ENCODE peak calls at places on chromosomes 2 and 18, in seven cellular contexts. F is H1, B is breast epithelium, P is cardiac fibroblast, H is neural crest cell, X is astrocyte of the cerebellum, I is GM13976. M is an unnamed sample.

GRCh38 chr2:11101430-11101829 is 53.8 kb upstream of the SLC66A3 start:
- DNase-seq in F (no peak), B (no peak), P (no peak), H (no peak), X (no peak), I (no peak), M (no peak)

GRCh38 chr2:26911911-26912861 is 58.3 kb upstream of the MAPRE3 start:
- DNase-seq in F (no peak), B (no peak), P (no peak), H (peak), X (no peak), I (no peak), M (no peak)

GRCh38 chr2:46635442-46635841 is 156.1 kb downstream of the TMEM247 start:
- DNase-seq in F (no peak), B (no peak), P (no peak), H (no peak), X (no peak), I (no peak), M (no peak)

GRCh38 chr2:238351315-238351714 is 31.0 kb downstream of the TRAF3IP1 start:
- DNase-seq in F (no peak), B (no peak), P (no peak), H (no peak), X (no peak), I (no peak), M (no peak)

GRCh38 chr2:43524180-43524965 is 71.5 kb downstream of the THADA start:
- DNase-seq in F (no peak), B (no peak), P (peak), H (no peak), X (no peak), I (no peak), M (no peak)

GRCh38 chr2:158619496-158619895 is 162.7 kb downstream of the PKP4 start:
- DNase-seq in F (no peak), B (no peak), P (peak), H (no peak), X (peak), I (no peak), M (no peak)

GRCh38 chr2:100264121-100264520 is 58.2 kb downstream of the LONRF2 start:
- DNase-seq in F (no peak), B (no peak), P (no peak), H (no peak), X (no peak), I (no peak), M (no peak)

GRCh38 chr2:142220901-142221300 is 90.1 kb upstream of the LRP1B start:
- DNase-seq in F (no peak), B (no peak), P (peak), H (no peak), X (peak), I (no peak), M (no peak)

DNA sequence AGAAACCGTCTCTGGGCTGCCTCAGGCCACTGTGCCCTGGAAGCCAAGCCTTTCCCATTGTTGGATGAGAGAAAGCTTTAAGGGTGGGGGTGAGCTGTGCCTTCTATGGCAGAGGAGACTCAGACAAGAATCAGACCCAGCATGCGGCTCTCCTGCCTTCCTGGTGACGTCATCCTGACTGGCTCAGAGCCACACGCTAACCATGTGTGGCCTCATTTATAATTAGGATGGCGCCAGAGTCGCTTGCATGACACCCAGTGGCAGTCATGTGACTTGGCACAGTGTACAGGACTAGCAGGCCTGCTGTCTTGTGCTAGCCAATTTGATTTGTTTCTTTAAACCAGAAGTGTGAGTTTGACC is 99.2 kb downstream of the SH3BP4 start:
- DNase-seq in F (no peak), B (peak), P (peak), H (no peak), X (peak), I (no peak), M (no peak)
- TF ChIP-seq CTCF in F (no peak), B (no peak), P (no peak), H (no peak), X (no peak), I (no peak), M (no peak)

GRCh38 chr2:70144443-70145167 is 46.2 kb downstream of the C2orf42 start:
- DNase-seq in F (no peak), B (no peak), P (no peak), H (no peak), X (no peak), I (no peak), M (no peak)
- TF ChIP-seq CTCF in F (no peak), B (no peak), P (no peak), H (no peak), X (no peak), I (no peak), M (no peak)

GRCh38 chr18:47595816-47596501 is 334.5 kb downstream of the SMAD2 start:
- DNase-seq in F (no peak), B (no peak), P (no peak), H (no peak), X (no peak), I (peak), M (peak)
- TF ChIP-seq CTCF in F (peak), B (no peak), P (no peak), H (peak), X (no peak), I (peak), M (peak)

GRCh38 chr2:132421198-132421780 is 4.7 kb downstream of the GPR39 start:
- DNase-seq in F (no peak), B (no peak), P (peak), H (no peak), X (no peak), I (no peak), M (no peak)
- TF ChIP-seq CTCF in F (no peak), B (no peak), P (peak), H (no peak), X (peak), I (no peak), M (no peak)